ENCODE peak calls at places on chromosome 19, in ten cellular contexts. K is pancreas, N is fibroblast of lung, I is stomach, F is body of pancreas, W is tibial artery, D is endodermal cell, Y is GM23248, E is psoas muscle, P is neural progenitor cell. A is an unnamed sample.

GRCh38 chr19:9847087-9847671 is 12.1 kb downstream of the PIN1 start:
- DNase-seq in K (no peak), Y (peak; percentile 99), D (peak; percentile 91), P (peak; percentile 56), F (peak; percentile 58), I (peak; percentile 34), N (peak; percentile 91), W (peak; percentile 78), E (peak; percentile 71), A (peak; percentile 35)

GRCh38 chr19:10836478-10837325 is 690 bp upstream of the TMED1 start:
- DNase-seq in E (peak; percentile 90), Y (peak; percentile 91), I (peak; percentile 82), K (peak; percentile 90), N (peak; percentile 77), F (peak; percentile 91), W (peak; percentile 92), P (no peak), D (no peak), A (peak; percentile 89)

GRCh38 chr19:16018106-16018755 is 58.1 kb upstream of the TPM4 start:
- DNase-seq in F (no peak), E (no peak), W (no peak), P (no peak), N (no peak), I (peak; percentile 20), Y (no peak), K (no peak), D (peak; percentile 40), A (no peak)

GRCh38 chr19:47471733-47472457 is at the start of gene SLC8A2:
- DNase-seq in D (peak; percentile 97), N (peak; percentile 84), W (peak; percentile 88), E (peak; percentile 43), I (peak; percentile 51), K (peak; percentile 81), P (peak; percentile 97), Y (peak; percentile 67), F (peak; percentile 86), A (peak; percentile 41)

GRCh38 chr19:52748336-52748950 is 13.6 kb upstream of the ZNF611 start:
- DNase-seq in I (no peak), P (peak; percentile 73), E (peak; percentile 37), K (no peak), D (no peak), Y (peak; percentile 69), W (no peak), F (peak; percentile 22), N (peak; percentile 39), A (no peak)

GRCh38 chr19:15124572-15125231 is 17.5 kb downstream of the SYDE1 start:
- DNase-seq in K (peak; percentile 45), P (no peak), I (peak; percentile 55), W (no peak), F (no peak), D (no peak), Y (peak; percentile 58), N (no peak), E (no peak), A (peak; percentile 74)

GRCh38 chr19:1828279-1829238 is 16.5 kb upstream of the ATP8B3 start:
- DNase-seq in P (no peak), K (no peak), Y (no peak), D (no peak), E (no peak), N (no peak), I (no peak), F (no peak), W (no peak), A (no peak)

GRCh38 chr19:45496349-45496953 is 396 bp downstream of the RTN2 start:
- DNase-seq in Y (peak; percentile 62), K (peak; percentile 51), P (peak; percentile 90), N (no peak), F (peak; percentile 34), E (peak; percentile 49), I (no peak), W (no peak), D (peak; percentile 92), A (peak; percentile 59)

GRCh38 chr19:12767666-12768065 is 7.7 kb downstream of the HOOK2 start:
- DNase-seq in P (no peak), N (no peak), I (no peak), D (no peak), K (no peak), Y (no peak), E (no peak), W (no peak), F (no peak), A (no peak)

GRCh38 chr19:44800461-44800860 is 8.4 kb upstream of the BCAM start:
- DNase-seq in N (peak; percentile 47), D (peak; percentile 98), Y (peak; percentile 80), E (peak; percentile 86), P (peak; percentile 92), I (peak; percentile 87), F (peak; percentile 87), W (peak; percentile 87), K (peak; percentile 85), A (peak; percentile 85)

GRCh38 chr19:10491472-10492047 is 11.6 kb downstream of the KEAP1 start:
- DNase-seq in I (no peak), P (no peak), E (no peak), D (no peak), W (no peak), Y (no peak), N (no peak), F (no peak), K (no peak), A (no peak)

GRCh38 chr19:46404884-46405658 is 8.3 kb downstream of the CCDC8 start:
- DNase-seq in P (peak; percentile 75), E (no peak), F (peak; percentile 48), Y (no peak), I (no peak), D (peak; percentile 86), K (no peak), W (no peak), N (no peak), A (no peak)

GRCh38 chr19:17605761-17606745 is 50.6 kb downstream of the COLGALT1 start:
- DNase-seq in F (peak; percentile 86), K (peak; percentile 75), P (peak; percentile 96), N (peak; percentile 55), E (peak; percentile 69), Y (peak; percentile 81), D (peak; percentile 97), I (peak; percentile 59), W (peak; percentile 83), A (peak; percentile 70)

GRCh38 chr19:58002384-58003152 is at the start of gene ZNF606:
- DNase-seq in F (peak; percentile 89), I (peak; percentile 89), K (peak; percentile 85), Y (peak; percentile 96), W (peak; percentile 90), P (peak; percentile 96), N (peak; percentile 89), D (peak; percentile 95), E (peak; percentile 90), A (peak; percentile 88)
- H3K9me3 ChIP-seq in F (no peaks in the 10 kb centered on the region), I (peaks cover 60% of the 10 kb centered on the region), K (no peaks in the 10 kb centered on the region), Y (no peaks in the 10 kb centered on the region), W (peaks cover 54% of the 10 kb centered on the region), P (peaks cover 26% of the 10 kb centered on the region), N (peaks cover 5% of the 10 kb centered on the region), D (peaks cover 90% of the 10 kb centered on the region), E (peaks cover 77% of the 10 kb centered on the region), A (peaks cover 13% of the 10 kb centered on the region)

DNA sequence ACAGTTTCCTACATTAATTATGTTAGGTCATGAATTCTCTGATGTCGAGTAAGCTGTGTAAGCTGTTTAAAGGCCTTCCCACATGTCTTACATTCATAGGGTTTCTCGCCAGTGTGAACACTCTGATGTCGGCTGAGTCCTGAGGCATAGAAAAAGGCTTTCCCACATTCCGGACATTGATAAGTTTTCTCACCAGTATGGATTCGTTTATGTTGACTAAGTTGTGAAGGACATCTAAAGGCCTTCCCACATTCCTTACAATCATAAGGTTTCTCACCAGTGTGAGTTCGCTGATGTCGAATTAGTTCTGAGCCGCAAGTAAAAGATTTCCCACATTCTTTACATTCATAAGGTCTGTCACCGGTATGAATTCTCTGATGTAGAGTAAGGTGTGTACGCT is 24.9 kb downstream of the ZNF850 start:
- DNase-seq in Y (no peak), E (no peak), W (no peak), P (no peak), F (no peak), D (no peak), N (no peak), K (no peak), I (no peak), A (no peak)
- H3K9me3 ChIP-seq in Y (peaks cover 19% of the 10 kb centered on the region), E (peaks cover 99% of the 10 kb centered on the region), W (peaks cover 98% of the 10 kb centered on the region), P (peaks cover 83% of the 10 kb centered on the region), F (no peaks in the 10 kb centered on the region), D (peaks cover 100% of the 10 kb centered on the region), N (peaks cover 3% of the 10 kb centered on the region), K (peaks cover 15% of the 10 kb centered on the region), I (peaks cover 97% of the 10 kb centered on the region), A (peaks cover 7% of the 10 kb centered on the region)

GRCh38 chr19:57560049-57560491 is 407 bp upstream of the ZNF550 start:
- DNase-seq in P (no peak), I (no peak), K (peak; percentile 24), F (no peak), N (peak; percentile 70), E (peak; percentile 46), D (no peak), W (no peak), Y (peak; percentile 88), A (no peak)

GRCh38 chr19:57563547-57563946 is 3.9 kb upstream of the ZNF550 start:
- DNase-seq in W (no peak), E (no peak), P (no peak), D (no peak), F (no peak), I (no peak), N (no peak), K (no peak), Y (no peak), A (no peak)

GRCh38 chr19:57559008-57559403 is 657 bp downstream of the ZNF550 start:
- DNase-seq in N (peak; percentile 18), F (no peak), E (no peak), W (no peak), Y (peak; percentile 58), D (peak; percentile 64), I (no peak), K (no peak), P (peak; percentile 58), A (peak; percentile 23)

GRCh38 chr19:57558525-57558924 is 1.1 kb downstream of the ZNF550 start:
- DNase-seq in P (no peak), E (no peak), I (no peak), N (peak; percentile 18), F (no peak), D (no peak), K (no peak), Y (peak; percentile 53), W (no peak), A (no peak)

GRCh38 chr19:57559404-57560025 is at the start of gene ZNF550:
- DNase-seq in P (peak; percentile 88), E (peak; percentile 91), W (peak; percentile 93), F (peak; percentile 93), D (peak; percentile 94), N (peak; percentile 92), I (peak; percentile 92), K (peak; percentile 91), Y (peak; percentile 95), A (peak; percentile 92)
- H3K9me3 ChIP-seq in P (peaks cover 16% of the 10 kb centered on the region), E (peaks cover 26% of the 10 kb centered on the region), W (peaks cover 24% of the 10 kb centered on the region), F (no peaks in the 10 kb centered on the region), D (peaks cover 47% of the 10 kb centered on the region), N (no peaks in the 10 kb centered on the region), I (peaks cover 27% of the 10 kb centered on the region), K (no peaks in the 10 kb centered on the region), Y (no peaks in the 10 kb centered on the region), A (peaks cover 4% of the 10 kb centered on the region)

GRCh38 chr19:42961119-42961518 is 24.1 kb upstream of the PSG7 start:
- DNase-seq in F (no peak), K (no peak), I (no peak), N (no peak), W (no peak), E (no peak), P (no peak), Y (no peak), D (no peak), A (no peak)

DNA sequence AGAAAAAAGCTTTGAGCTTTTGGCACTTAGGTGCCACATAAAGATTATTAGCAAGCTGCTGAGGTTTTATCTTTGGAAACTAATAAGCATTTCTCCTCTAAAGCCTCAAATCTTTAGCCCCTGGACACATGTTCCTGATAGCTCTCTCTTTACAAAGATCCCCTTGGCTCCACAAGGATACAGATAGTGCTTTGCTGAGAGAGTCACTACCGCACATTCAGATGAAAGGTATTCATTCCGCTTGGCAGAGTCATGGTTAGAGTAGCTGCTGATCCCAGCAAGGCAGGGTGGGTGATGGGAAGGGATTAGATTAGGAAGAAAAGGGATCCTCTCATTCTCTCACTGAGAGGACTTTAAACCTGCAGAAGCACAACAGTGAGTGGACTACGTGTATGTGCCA is 28.2 kb upstream of the PSG7 start:
- DNase-seq in E (no peak), Y (peak; percentile 79), P (no peak), K (no peak), W (no peak), D (no peak), I (no peak), F (no peak), N (peak; percentile 84), A (no peak)
- H3K9me3 ChIP-seq in E (no peaks in the 10 kb centered on the region), Y (no peaks in the 10 kb centered on the region), P (peaks cover 6% of the 10 kb centered on the region), K (no peaks in the 10 kb centered on the region), W (no peaks in the 10 kb centered on the region), D (no peaks in the 10 kb centered on the region), I (no peaks in the 10 kb centered on the region), F (no peaks in the 10 kb centered on the region), N (no peaks in the 10 kb centered on the region), A (no peaks in the 10 kb centered on the region)

A was measured in colonic mucosa.